ENCODE peak calls at places on chromosome 13, in four cellular contexts. E, F, P and U are unnamed samples.
A peak's percentile ranks its signal among the peaks of the same experiment; 100 is the strongest.

GRCh38 chr13:49779721-49780120 is 12.8 kb downstream of the KPNA3 start:
- DNase-seq in E (no peak), F (no peak), P (no peak), U (no peak)

GRCh38 chr13:87124785-87125074 is 546.4 kb upstream of the SLITRK5 start:
- DNase-seq in E (no peak), F (peak; percentile 46), P (no peak), U (no peak)

GRCh38 chr13:50589139-50589538 is 254.4 kb downstream of the DLEU7 start:
- DNase-seq in E (no peak), F (no peak), P (no peak), U (no peak)

GRCh38 chr13:43546821-43547220 is 240.0 kb downstream of the ENOX1 start:
- DNase-seq in E (no peak), F (no peak), P (no peak), U (no peak)

GRCh38 chr13:79833972-79834371 is 353.0 kb downstream of the NDFIP2 start:
- DNase-seq in E (no peak), F (no peak), P (no peak), U (no peak)

GRCh38 chr13:83088858-83089257 is 793.4 kb downstream of the SLITRK1 start:
- DNase-seq in E (no peak), F (no peak), P (no peak), U (no peak)

GRCh38 chr13:86976521-86977324 is 694.4 kb upstream of the SLITRK5 start:
- DNase-seq in E (no peak), F (no peak), P (no peak), U (no peak)

GRCh38 chr13:66558511-66558910 is 671.6 kb downstream of the PCDH9 start:
- DNase-seq in E (no peak), F (peak; percentile 58), P (no peak), U (no peak)

GRCh38 chr13:33004454-33004853 is 11.8 kb upstream of the KL start:
- DNase-seq in E (no peak), F (no peak), P (no peak), U (no peak)

GRCh38 chr13:36344173-36344572 is 2.0 kb downstream of the SPART start:
- DNase-seq in E (no peak), F (no peak), P (peak; percentile 19), U (no peak)

GRCh38 chr13:110636053-110636475 is 20.7 kb downstream of the NAXD start:
- DNase-seq in E (no peak), F (no peak), P (no peak), U (no peak)

GRCh38 chr13:66329988-66330429 is 900.1 kb downstream of the PCDH9 start:
- DNase-seq in E (no peak), F (no peak), P (no peak), U (no peak)

GRCh38 chr13:25375727-25376358 is 4.1 kb downstream of the ATP8A2 start:
- DNase-seq in E (no peak), F (peak; percentile 48), P (peak; percentile 59), U (peak; percentile 42)

GRCh38 chr13:25371158-25371557 is 616 bp upstream of the ATP8A2 start:
- DNase-seq in E (no peak), F (no peak), P (no peak), U (no peak)

GRCh38 chr13:25372275-25373081 is 704 bp downstream of the ATP8A2 start:
- DNase-seq in E (no peak), F (peak; percentile 12), P (peak; percentile 16), U (no peak)

GRCh38 chr13:25377244-25377962 is 5.6 kb downstream of the ATP8A2 start:
- DNase-seq in E (no peak), F (no peak), P (no peak), U (no peak)

GRCh38 chr13:25371608-25372274 is at the start of gene ATP8A2:
- DNase-seq in E (no peak), F (peak; percentile 28), P (peak; percentile 39), U (no peak)
- TF ChIP-seq TARDBP in E (no peak), F (no peak), P (no peak), U (no peak)

DNA sequence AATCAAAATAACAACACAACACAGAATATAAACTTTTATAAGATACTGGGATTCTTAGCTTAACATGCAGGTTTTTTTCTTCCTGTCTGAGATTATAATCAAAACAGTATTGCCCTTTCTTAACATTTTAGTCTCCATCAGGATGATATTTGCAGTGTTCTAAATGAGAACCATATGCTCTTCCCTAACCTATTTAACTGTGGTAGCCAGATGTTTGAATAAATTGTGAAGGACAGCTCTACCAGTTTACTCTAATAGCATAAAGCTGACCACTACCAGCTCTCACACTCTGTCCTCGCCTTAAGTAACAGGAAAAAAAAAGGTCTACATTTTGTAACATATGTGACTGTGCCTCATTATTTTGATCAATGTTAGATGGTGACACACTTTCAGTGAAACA is 618.7 kb upstream of the SGCG start:
- DNase-seq in E (no peak), F (no peak), P (no peak), U (no peak)
- TF ChIP-seq TARDBP in E (no peak), F (no peak), P (no peak), U (no peak)

GRCh38 chr13:113562085-113562749 is 22.3 kb upstream of the TFDP1 start:
- DNase-seq in E (no peak), F (peak; percentile 59), P (peak; percentile 57), U (peak; percentile 65)
- TF ChIP-seq TARDBP in E (no peak), F (no peak), P (no peak), U (no peak)

GRCh38 chr13:76552373-76552772 is 333.8 kb downstream of the KCTD12 start:
- DNase-seq in E (no peak), F (no peak), P (no peak), U (no peak)
- TF ChIP-seq TARDBP in E (no peak), F (no peak), P (no peak), U (no peak)

GRCh38 chr13:27151798-27152599 is 19.6 kb downstream of the USP12 start:
- DNase-seq in E (no peak), F (no peak), P (no peak), U (peak; percentile 55)
- TF ChIP-seq TARDBP in E (no peak), F (no peak), P (no peak), U (no peak)

GRCh38 chr13:106987435-106987800 is 419.5 kb upstream of the ARGLU1 start:
- DNase-seq in E (no peak), F (no peak), P (no peak), U (no peak)

GRCh38 chr13:106990594-106990993 is 422.7 kb upstream of the ARGLU1 start:
- DNase-seq in E (no peak), F (no peak), P (no peak), U (no peak)

GRCh38 chr13:106986687-106987434 is 418.9 kb upstream of the ARGLU1 start:
- DNase-seq in E (no peak), F (no peak), P (no peak), U (peak; percentile 14)

GRCh38 chr13:106986033-106986484 is 418.1 kb upstream of the ARGLU1 start:
- DNase-seq in E (no peak), F (no peak), P (no peak), U (no peak)

DNA sequence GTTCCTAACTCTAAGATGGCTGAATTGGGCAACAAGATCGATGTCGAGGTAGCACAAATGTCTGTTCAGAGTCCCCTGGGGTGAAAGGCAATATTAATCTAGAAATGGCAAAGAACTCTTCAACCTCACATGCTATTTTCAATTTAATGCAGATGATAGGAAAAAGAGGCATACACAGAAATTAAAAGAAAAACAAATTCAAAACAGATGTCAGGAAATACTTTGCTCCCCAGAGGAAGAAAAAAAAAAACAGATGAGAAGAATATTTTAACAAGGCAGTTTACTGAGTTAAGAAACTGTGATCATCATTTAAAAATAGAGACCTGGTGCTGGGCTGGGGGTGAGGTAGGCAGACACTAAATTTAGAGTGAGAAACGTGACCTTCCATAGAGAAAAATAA is 421.9 kb upstream of the ARGLU1 start:
- DNase-seq in E (no peak), F (no peak), P (no peak), U (no peak)
- TF ChIP-seq TARDBP in E (no peak), F (no peak), P (no peak), U (no peak)